ENCODE peak calls at places on chromosomes 12 and 14, in eight cellular contexts. N, K, I, X, C, T, H and W are unnamed samples.

GRCh38 chr12:1720494-1720893 is 29.6 kb downstream of the ADIPOR2 start:
- DNase-seq in K (no peak), H (no peak), I (no peak), N (no peak), T (no peak), C (no peak), X (peak), W (no peak)

GRCh38 chr12:4769073-4769472 is 48.9 kb downstream of the GALNT8 start:
- DNase-seq in K (no peak), H (no peak), I (no peak), T (no peak), X (no peak), N (no peak), C (no peak), W (no peak)

GRCh38 chr14:69879175-69880047 is at the start of gene SMOC1:
- DNase-seq in X (peak), C (peak), I (peak), N (no peak), K (peak), T (no peak), H (peak), W (no peak)

GRCh38 chr12:94761559-94761958 is 111.2 kb upstream of the TMCC3 start:
- DNase-seq in N (peak), I (no peak), C (peak), X (no peak), T (no peak), H (no peak), K (no peak), W (no peak)

GRCh38 chr12:2233034-2233433 is 180.2 kb downstream of the CACNA1C start:
- DNase-seq in C (peak), N (no peak), K (no peak), I (no peak), X (no peak), H (no peak), T (no peak), W (no peak)

GRCh38 chr12:44774815-44775411 is 101.2 kb downstream of the NELL2 start:
- DNase-seq in N (no peak), I (peak), C (peak), T (peak), X (peak), K (peak), H (no peak), W (peak)

GRCh38 chr12:55717397-55718007 is 1.7 kb downstream of the BLOC1S1 start:
- DNase-seq in N (no peak), X (peak), I (no peak), H (no peak), T (no peak), C (peak), K (no peak), W (no peak)

GRCh38 chr14:85063747-85064146 is 466.2 kb upstream of the FLRT2 start:
- DNase-seq in X (no peak), H (no peak), K (no peak), T (no peak), N (no peak), I (no peak), C (no peak), W (no peak)

GRCh38 chr14:64507376-64508156 is 3.0 kb downstream of the ZBTB1 start:
- DNase-seq in X (no peak), K (no peak), H (no peak), T (no peak), I (no peak), C (peak), N (no peak), W (peak)

GRCh38 chr12:22974865-22975264 is 349.9 kb downstream of the ETNK1 start:
- DNase-seq in I (no peak), X (no peak), K (no peak), C (peak), T (no peak), N (peak), H (no peak), W (no peak)

GRCh38 chr12:111404362-111405148 is 1.2 kb upstream of the SH2B3 start:
- DNase-seq in X (no peak), H (no peak), K (no peak), N (no peak), T (peak), I (peak), C (no peak), W (no peak)

GRCh38 chr12:53300187-53300586 is 692 bp downstream of the MYG1 start:
- DNase-seq in T (no peak), X (no peak), K (no peak), I (no peak), C (peak), N (no peak), H (no peak), W (no peak)

GRCh38 chr12:90832427-90832826 is 122.5 kb downstream of the CCER1 start:
- DNase-seq in H (no peak), I (no peak), C (no peak), T (no peak), K (no peak), N (no peak), X (no peak), W (no peak)

GRCh38 chr12:3168775-3169221 is 91.6 kb downstream of the TSPAN9 start:
- DNase-seq in T (peak), K (no peak), H (no peak), X (peak), N (peak), I (no peak), C (peak), W (no peak)

GRCh38 chr14:34120185-34120977 is 169.5 kb upstream of the EGLN3 start:
- DNase-seq in N (no peak), K (no peak), C (no peak), I (no peak), H (no peak), X (no peak), T (no peak), W (no peak)

GRCh38 chr12:112665971-112666370 is 125.6 kb upstream of the RPH3A start:
- DNase-seq in N (no peak), X (no peak), H (no peak), T (no peak), C (no peak), I (no peak), K (no peak), W (no peak)

GRCh38 chr14:78450945-78451344 is 280.8 kb downstream of the NRXN3 start:
- DNase-seq in C (no peak), T (no peak), K (no peak), N (no peak), I (no peak), H (no peak), X (no peak), W (no peak)

GRCh38 chr12:107359382-107359781 is 266.0 kb upstream of the CRY1 start:
- DNase-seq in K (no peak), H (no peak), I (no peak), T (no peak), N (no peak), C (peak), X (no peak), W (no peak)

GRCh38 chr12:26028953-26029740 is 70.7 kb downstream of the RASSF8 start:
- DNase-seq in K (peak), X (peak), I (peak), T (no peak), C (peak), N (no peak), H (peak), W (no peak)

GRCh38 chr12:113097716-113098427 is 37.7 kb downstream of the RASAL1 start:
- DNase-seq in T (no peak), N (no peak), X (peak), C (peak), K (no peak), I (no peak), H (peak), W (no peak)